ENCODE peak calls at places on chromosomes 12 and 14, in ten cellular contexts. F is activated T-cell treated with anti-CD3 and anti-CD28 coated beads, Interleukin-2, amount 50 U/mL, for 24 hours; Q is globus pallidus; B is T-helper 2 cell; D is omental fat pad; J is RPMI7951; R is MV-4-11; G is GM20000; K is brain microvascular endothelial cell; I is Peyer's patch. U is an unnamed sample.

GRCh38 chr12:106907411-106907810 is 48.3 kb upstream of the TMEM263 start:
- DNase-seq in F (no peak), Q (no peak), B (no peak), D (no peak), J (no peak), R (no peak), G (peak; percentile 41), K (no peak), I (no peak), U (no peak)

GRCh38 chr12:116441292-116441691 is 117.9 kb upstream of the MAP1LC3B2 start:
- DNase-seq in F (no peak), Q (peak; percentile 14), B (no peak), D (no peak), J (no peak), R (peak; percentile 23), G (no peak), K (no peak), I (no peak), U (no peak)

GRCh38 chr14:56004807-56005579 is 113.2 kb upstream of the PELI2 start:
- DNase-seq in F (peak; percentile 44), Q (no peak), B (peak; percentile 16), D (no peak), J (peak; percentile 69), R (peak; percentile 79), G (peak; percentile 38), K (peak; percentile 89), I (peak; percentile 68), U (no peak)

GRCh38 chr12:31456562-31456961 is 130.6 kb upstream of the SINHCAF start:
- DNase-seq in F (no peak), Q (no peak), B (no peak), D (no peak), J (no peak), R (no peak), G (no peak), K (no peak), I (no peak), U (no peak)

GRCh38 chr14:94748667-94749347 is 21.1 kb downstream of the GSC start:
- DNase-seq in F (no peak), Q (no peak), B (no peak), D (no peak), J (no peak), R (no peak), G (no peak), K (peak; percentile 13), I (no peak), U (no peak)

GRCh38 chr12:115227137-115227615 is 543.2 kb upstream of the TBX3 start:
- DNase-seq in F (no peak), Q (no peak), B (no peak), D (no peak), J (peak; percentile 92), R (no peak), G (no peak), K (peak; percentile 68), I (no peak), U (no peak)

GRCh38 chr14:56570295-56570694 is 9.3 kb upstream of the TMEM260 start:
- DNase-seq in F (no peak), Q (no peak), B (no peak), D (no peak), J (no peak), R (no peak), G (no peak), K (no peak), I (no peak), U (no peak)

GRCh38 chr12:15919491-15919890 is 8.4 kb downstream of the DERA start:
- DNase-seq in F (no peak), Q (no peak), B (no peak), D (no peak), J (no peak), R (peak; percentile 29), G (no peak), K (no peak), I (no peak), U (no peak)

GRCh38 chr14:106564058-106564643 is 1037.8 kb downstream of the TMEM121 start:
- DNase-seq in F (peak; percentile 80), Q (no peak), B (no peak), D (no peak), J (no peak), R (peak; percentile 32), G (peak; percentile 62), K (no peak), I (peak; percentile 67), U (peak; percentile 45)

GRCh38 chr14:90382491-90383125 is 14.2 kb upstream of the CALM1 start:
- DNase-seq in F (no peak), Q (peak; percentile 91), B (peak; percentile 51), D (no peak), J (peak; percentile 68), R (peak; percentile 47), G (peak; percentile 24), K (peak; percentile 70), I (no peak), U (peak; percentile 87)

GRCh38 chr12:43957732-43958131 is 121.9 kb downstream of the TMEM117 start:
- DNase-seq in F (no peak), Q (peak; percentile 50), B (no peak), D (no peak), J (peak; percentile 49), R (peak; percentile 75), G (peak; percentile 53), K (peak; percentile 60), I (no peak), U (peak; percentile 15)

GRCh38 chr12:94922561-94922960 is 80.9 kb downstream of the NDUFA12 start:
- DNase-seq in F (no peak), Q (no peak), B (no peak), D (no peak), J (no peak), R (no peak), G (no peak), K (no peak), I (no peak), U (no peak)